ENCODE peak calls at places on chromosomes 16 and 17, in five cellular contexts. Z is heart right ventricle, M is MM.1S, U is A549, D is astrocyte. K is an unnamed sample. For H3K9me3 and H3K4me1, the result is how much of the 10 kb centered on the place peaks cover.

GRCh38 chr16:49000594-49000993 is 281.0 kb downstream of the CBLN1 start:
- DNase-seq in Z (no peak), D (no peak), U (no peak), M (peak), K (no peak)

GRCh38 chr16:27369806-27370205 is 32.2 kb upstream of the IL21R start:
- DNase-seq in M (no peak), Z (no peak), D (peak), U (no peak), K (no peak)

GRCh38 chr17:27323538-27324212 is 29.8 kb downstream of the WSB1 start:
- DNase-seq in Z (peak), M (no peak), U (peak), D (no peak), K (peak)

GRCh38 chr16:68451656-68452055 is 3.3 kb upstream of the SMPD3 start:
- DNase-seq in Z (no peak), M (no peak), D (no peak), U (no peak), K (no peak)

GRCh38 chr16:31568577-31569359 is 41.1 kb downstream of the AHSP start:
- DNase-seq in M (no peak), D (no peak), Z (no peak), U (no peak), K (no peak)

GRCh38 chr17:36674278-36674650 is 72.9 kb downstream of the MRM1 start:
- DNase-seq in Z (no peak), D (no peak), M (no peak), U (no peak), K (no peak)

GRCh38 chr16:46899443-46900143 is 15.4 kb downstream of the GPT2 start:
- DNase-seq in M (no peak), Z (no peak), U (no peak), D (no peak), K (no peak)

GRCh38 chr16:69397821-69398521 is 12.2 kb upstream of the TERF2 start:
- DNase-seq in M (no peak), Z (peak), U (peak), D (peak), K (no peak)

GRCh38 chr16:57519796-57520360 is 16.5 kb downstream of the CCDC102A start:
- DNase-seq in D (no peak), M (peak), Z (peak), U (peak), K (peak)

GRCh38 chr17:48313096-48313495 is 116.9 kb downstream of the SKAP1 start:
- DNase-seq in M (no peak), D (no peak), U (no peak), Z (no peak), K (no peak)

GRCh38 chr17:2854662-2855061 is 58.4 kb downstream of the RAP1GAP2 start:
- DNase-seq in D (no peak), U (no peak), Z (peak), M (no peak), K (no peak)

GRCh38 chr17:332558-333322 is 19.9 kb downstream of the RPH3AL start:
- DNase-seq in U (no peak), M (no peak), Z (no peak), D (peak), K (peak)

GRCh38 chr17:58224315-58224714 is 5.3 kb upstream of the MKS1 start:
- DNase-seq in U (peak), M (no peak), D (peak), Z (no peak), K (no peak)

GRCh38 chr16:8751481-8752311 is 45.7 kb downstream of the TMEM186 start:
- DNase-seq in M (no peak), D (peak), U (peak), Z (no peak), K (peak)

GRCh38 chr16:19523184-19523558 is 571 bp upstream of the CCP110 start:
- DNase-seq in M (no peak), U (no peak), Z (peak), D (no peak), K (no peak)

GRCh38 chr17:40433551-40434384 is 9.5 kb upstream of the IGFBP4 start:
- DNase-seq in Z (no peak), M (no peak), U (no peak), D (no peak), K (peak)

GRCh38 chr16:11224096-11224893 is 31.7 kb downstream of the SOCS1 start:
- DNase-seq in M (no peak), Z (peak), D (no peak), U (no peak), K (peak)

GRCh38 chr17:58006563-58006923 is 503 bp downstream of the SRSF1 start:
- DNase-seq in D (peak), M (peak), U (peak), Z (peak), K (peak)

GRCh38 chr17:64217249-64217652 is 45.8 kb downstream of the TEX2 start:
- DNase-seq in U (no peak), M (no peak), D (no peak), Z (no peak), K (no peak)

GRCh38 chr16:87691686-87692079 is 74.1 kb downstream of the KLHDC4 start:
- DNase-seq in Z (no peak), U (no peak), D (no peak), M (no peak), K (no peak)

GRCh38 chr16:31698901-31699300 is 171.2 kb downstream of the AHSP start:
- DNase-seq in M (no peak), U (no peak), Z (no peak), D (no peak), K (no peak)

GRCh38 chr17:12627177-12627629 is 38.5 kb upstream of the MYOCD start:
- DNase-seq in M (no peak), Z (peak), U (peak), D (peak), K (peak)

GRCh38 chr17:70906808-70907207 is 737.5 kb downstream of the KCNJ2 start:
- DNase-seq in Z (no peak), U (no peak), D (peak), M (peak), K (no peak)

GRCh38 chr17:313231-313630 is 39.4 kb downstream of the RPH3AL start:
- DNase-seq in M (no peak), Z (no peak), D (no peak), U (no peak), K (peak)

GRCh38 chr16:10749680-10750035 is 6.0 kb downstream of the NUBP1 start:
- DNase-seq in M (no peak), D (no peak), Z (peak), U (no peak), K (peak)

GRCh38 chr16:2044541-2044940 is 3.1 kb downstream of the NTHL1 start:
- DNase-seq in U (no peak), D (no peak), M (no peak), Z (no peak), K (no peak)

GRCh38 chr17:22411185-22411784 is 719.0 kb downstream of the KCNJ18 start:
- DNase-seq in Z (no peak), D (no peak), U (no peak), M (no peak), K (no peak)

GRCh38 chr16:3377917-3378316 is 22.2 kb downstream of the OR2C1 start:
- DNase-seq in Z (no peak), D (no peak), U (no peak), M (no peak), K (no peak)
- H3K9me3 ChIP-seq in Z (half or more), D (under half), U (half or more), M (under half), K (under half)

GRCh38 chr17:46159686-46160085 is 33.5 kb downstream of the KANSL1 start:
- DNase-seq in M (no peak), D (peak), Z (no peak), U (no peak), K (no peak)

GRCh38 chr17:46158323-46159296 is 34.6 kb downstream of the KANSL1 start:
- DNase-seq in U (no peak), Z (no peak), D (no peak), M (no peak), K (no peak)

GRCh38 chr17:46154151-46154816 is 38.9 kb downstream of the KANSL1 start:
- DNase-seq in Z (no peak), M (no peak), D (peak), U (no peak), K (no peak)

GRCh38 chr17:46160169-46160568 is 33.1 kb downstream of the KANSL1 start:
- DNase-seq in U (no peak), D (no peak), M (no peak), Z (no peak), K (no peak)

DNA sequence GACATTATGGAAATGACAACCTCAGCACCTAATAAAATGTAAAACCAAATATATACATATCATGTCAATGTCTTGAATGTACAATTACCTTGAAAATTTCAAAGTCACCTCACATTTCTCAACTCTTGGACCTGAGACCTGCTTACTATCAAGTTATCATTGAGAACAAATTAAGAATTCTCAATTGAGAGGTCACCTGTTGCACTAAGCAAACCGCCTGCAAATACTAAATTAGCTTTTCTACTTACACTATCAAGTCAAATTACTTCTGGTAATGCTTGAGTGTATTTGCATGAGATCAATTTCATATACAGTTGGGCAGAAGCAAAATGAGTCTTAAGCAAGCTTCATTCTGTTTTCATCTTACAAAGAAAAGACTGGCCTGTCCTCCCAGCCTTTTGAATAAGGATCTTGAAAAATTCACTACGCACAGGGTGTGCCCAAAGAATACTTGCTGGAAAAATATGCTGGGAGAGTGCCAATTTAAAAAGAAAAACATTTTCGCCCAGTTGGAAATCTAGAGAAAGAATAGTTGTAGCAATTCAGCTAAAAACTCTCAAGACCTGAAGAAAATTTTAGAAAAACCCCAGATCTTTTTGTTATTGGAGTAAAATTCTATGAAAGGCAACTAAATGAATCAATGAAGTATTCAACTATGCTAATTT is 35.7 kb downstream of the KANSL1 start:
- DNase-seq in Z (no peak), U (no peak), D (peak), M (no peak), K (no peak)
- H3K4me1 ChIP-seq in Z (half or more), U (half or more), D (under half), M (under half), K (under half)

GRCh38 chr16:85640254-85640558 is 27.1 kb downstream of the GSE1 start:
- DNase-seq in Z (no peak), D (no peak), M (no peak), U (no peak), K (no peak)

GRCh38 chr16:85640606-85641005 is 27.5 kb downstream of the GSE1 start:
- DNase-seq in D (no peak), M (no peak), Z (no peak), U (no peak), K (no peak)

GRCh38 chr16:85642762-85643281 is 29.7 kb downstream of the GSE1 start:
- DNase-seq in D (no peak), U (no peak), M (no peak), Z (no peak), K (no peak)

GRCh38 chr16:85641776-85642176 is 28.7 kb downstream of the GSE1 start:
- DNase-seq in Z (peak), U (peak), D (peak), M (no peak), K (peak)

GRCh38 chr16:85641305-85641704 is 28.2 kb downstream of the GSE1 start:
- DNase-seq in Z (no peak), M (no peak), D (no peak), U (no peak), K (no peak)
- H3K4me3 ChIP-seq in Z (no peak), M (no peak), D (no peak), U (no peak), K (no peak)

GRCh38 chr16:34743115-34743514 is 1283.7 kb downstream of the TP53TG3F start:
- DNase-seq in M (no peak), U (no peak), Z (no peak), D (no peak), K (no peak)
- H3K9me3 ChIP-seq in M (under half), U (under half), Z (half or more), D (under half), K (under half)

GRCh38 chr17:83018658-83019193 is 60.7 kb upstream of the METRNL start:
- DNase-seq in Z (no peak), U (no peak), D (no peak), M (no peak), K (no peak)
- H3K4me1 ChIP-seq in Z (under half), U (under half), D (under half), M (under half), K (under half)